ENCODE peak calls at places on chromosomes 6 and 20, in seven cellular contexts. One of them, this sample, is unnamed.

GRCh38 chr6:103707596-103708325 is 1152.0 kb downstream of the HACE1 start:
- DNase-seq in pancreas: no peak
- DNase-seq in astrocyte of the spinal cord: no peak
- DNase-seq in MM.1S: no peak
- DNase-seq in tibial nerve: no peak
- DNase-seq in cardiac muscle cell: no peak
- DNase-seq in HFFc6: no peak
- DNase-seq in this sample: no peak

GRCh38 chr6:37047933-37048850 is 42.7 kb downstream of the FGD2 start:
- DNase-seq in tibial nerve: no peak
- DNase-seq in astrocyte of the spinal cord: no peak
- DNase-seq in HFFc6: no peak
- DNase-seq in MM.1S: no peak
- DNase-seq in pancreas: no peak
- DNase-seq in cardiac muscle cell: no peak
- DNase-seq in this sample: no peak

GRCh38 chr20:22842793-22843192 is 192.3 kb upstream of the SSTR4 start:
- DNase-seq in cardiac muscle cell: no peak
- DNase-seq in MM.1S: no peak
- DNase-seq in astrocyte of the spinal cord: no peak
- DNase-seq in tibial nerve: no peak
- DNase-seq in pancreas: no peak
- DNase-seq in HFFc6: no peak
- DNase-seq in this sample: no peak

GRCh38 chr6:13709698-13710551 is 1.7 kb downstream of the RANBP9 start:
- DNase-seq in astrocyte of the spinal cord: peak
- DNase-seq in pancreas: no peak
- DNase-seq in cardiac muscle cell: peak
- DNase-seq in HFFc6: peak
- DNase-seq in tibial nerve: no peak
- DNase-seq in MM.1S: peak
- DNase-seq in this sample: no peak

GRCh38 chr6:36345681-36346417 is 9.2 kb upstream of the BNIP5 start:
- DNase-seq in MM.1S: no peak
- DNase-seq in tibial nerve: no peak
- DNase-seq in pancreas: peak
- DNase-seq in cardiac muscle cell: peak
- DNase-seq in astrocyte of the spinal cord: no peak
- DNase-seq in HFFc6: no peak
- DNase-seq in this sample: no peak

GRCh38 chr6:55713411-55713810 is 134.4 kb upstream of the HMGCLL1 start:
- DNase-seq in cardiac muscle cell: peak
- DNase-seq in pancreas: no peak
- DNase-seq in HFFc6: no peak
- DNase-seq in tibial nerve: no peak
- DNase-seq in MM.1S: no peak
- DNase-seq in astrocyte of the spinal cord: peak
- DNase-seq in this sample: no peak

GRCh38 chr6:39223535-39223934 is 5.7 kb downstream of the KCNK5 start:
- DNase-seq in HFFc6: no peak
- DNase-seq in astrocyte of the spinal cord: no peak
- DNase-seq in cardiac muscle cell: no peak
- DNase-seq in pancreas: no peak
- DNase-seq in MM.1S: no peak
- DNase-seq in tibial nerve: no peak
- DNase-seq in this sample: no peak

GRCh38 chr20:962223-962622 is 39.9 kb downstream of the RSPO4 start:
- DNase-seq in tibial nerve: no peak
- DNase-seq in pancreas: no peak
- DNase-seq in cardiac muscle cell: no peak
- DNase-seq in HFFc6: no peak
- DNase-seq in astrocyte of the spinal cord: no peak
- DNase-seq in MM.1S: no peak
- DNase-seq in this sample: no peak

GRCh38 chr6:159790947-159791598 is 806 bp downstream of the MRPL18 start:
- DNase-seq in tibial nerve: no peak
- DNase-seq in pancreas: no peak
- DNase-seq in MM.1S: no peak
- DNase-seq in HFFc6: no peak
- DNase-seq in cardiac muscle cell: no peak
- DNase-seq in astrocyte of the spinal cord: no peak
- DNase-seq in this sample: no peak

GRCh38 chr6:26051683-26052310 is 35.4 kb upstream of the HFE start:
- DNase-seq in pancreas: no peak
- DNase-seq in HFFc6: no peak
- DNase-seq in MM.1S: no peak
- DNase-seq in cardiac muscle cell: no peak
- DNase-seq in astrocyte of the spinal cord: no peak
- DNase-seq in tibial nerve: no peak
- DNase-seq in this sample: no peak

GRCh38 chr6:139747154-139747553 is 372.7 kb upstream of the CITED2 start:
- DNase-seq in astrocyte of the spinal cord: no peak
- DNase-seq in HFFc6: no peak
- DNase-seq in tibial nerve: no peak
- DNase-seq in cardiac muscle cell: no peak
- DNase-seq in pancreas: no peak
- DNase-seq in MM.1S: no peak
- DNase-seq in this sample: no peak

GRCh38 chr6:89640804-89641203 is 2.3 kb upstream of the LYRM2 start:
- DNase-seq in MM.1S: no peak
- DNase-seq in astrocyte of the spinal cord: peak
- DNase-seq in tibial nerve: no peak
- DNase-seq in pancreas: no peak
- DNase-seq in cardiac muscle cell: no peak
- DNase-seq in HFFc6: peak
- DNase-seq in this sample: no peak

GRCh38 chr6:109349419-109349987 is 32.8 kb downstream of the CD164 start:
- DNase-seq in astrocyte of the spinal cord: peak
- DNase-seq in MM.1S: no peak
- DNase-seq in pancreas: no peak
- DNase-seq in cardiac muscle cell: peak
- DNase-seq in tibial nerve: no peak
- DNase-seq in HFFc6: peak
- DNase-seq in this sample: no peak

GRCh38 chr6:83071023-83071422 is 3.6 kb downstream of the DOP1A start:
- DNase-seq in cardiac muscle cell: peak
- DNase-seq in MM.1S: peak
- DNase-seq in HFFc6: no peak
- DNase-seq in tibial nerve: no peak
- DNase-seq in pancreas: no peak
- DNase-seq in astrocyte of the spinal cord: no peak
- DNase-seq in this sample: no peak

GRCh38 chr6:1759877-1760276 is 150.2 kb downstream of the FOXC1 start:
- DNase-seq in tibial nerve: no peak
- DNase-seq in cardiac muscle cell: no peak
- DNase-seq in pancreas: no peak
- DNase-seq in MM.1S: no peak
- DNase-seq in HFFc6: no peak
- DNase-seq in astrocyte of the spinal cord: no peak
- DNase-seq in this sample: no peak

GRCh38 chr6:1757133-1757532 is 147.4 kb downstream of the FOXC1 start:
- DNase-seq in HFFc6: no peak
- DNase-seq in astrocyte of the spinal cord: no peak
- DNase-seq in MM.1S: no peak
- DNase-seq in cardiac muscle cell: no peak
- DNase-seq in tibial nerve: no peak
- DNase-seq in pancreas: no peak
- DNase-seq in this sample: no peak

GRCh38 chr6:1760876-1761275 is 151.2 kb downstream of the FOXC1 start:
- DNase-seq in MM.1S: no peak
- DNase-seq in cardiac muscle cell: no peak
- DNase-seq in tibial nerve: no peak
- DNase-seq in astrocyte of the spinal cord: no peak
- DNase-seq in pancreas: no peak
- DNase-seq in HFFc6: no peak
- DNase-seq in this sample: no peak

GRCh38 chr6:1756472-1757129 is 146.9 kb downstream of the FOXC1 start:
- DNase-seq in tibial nerve: no peak
- DNase-seq in pancreas: no peak
- DNase-seq in MM.1S: no peak
- DNase-seq in cardiac muscle cell: no peak
- DNase-seq in astrocyte of the spinal cord: no peak
- DNase-seq in HFFc6: no peak
- DNase-seq in this sample: no peak

DNA sequence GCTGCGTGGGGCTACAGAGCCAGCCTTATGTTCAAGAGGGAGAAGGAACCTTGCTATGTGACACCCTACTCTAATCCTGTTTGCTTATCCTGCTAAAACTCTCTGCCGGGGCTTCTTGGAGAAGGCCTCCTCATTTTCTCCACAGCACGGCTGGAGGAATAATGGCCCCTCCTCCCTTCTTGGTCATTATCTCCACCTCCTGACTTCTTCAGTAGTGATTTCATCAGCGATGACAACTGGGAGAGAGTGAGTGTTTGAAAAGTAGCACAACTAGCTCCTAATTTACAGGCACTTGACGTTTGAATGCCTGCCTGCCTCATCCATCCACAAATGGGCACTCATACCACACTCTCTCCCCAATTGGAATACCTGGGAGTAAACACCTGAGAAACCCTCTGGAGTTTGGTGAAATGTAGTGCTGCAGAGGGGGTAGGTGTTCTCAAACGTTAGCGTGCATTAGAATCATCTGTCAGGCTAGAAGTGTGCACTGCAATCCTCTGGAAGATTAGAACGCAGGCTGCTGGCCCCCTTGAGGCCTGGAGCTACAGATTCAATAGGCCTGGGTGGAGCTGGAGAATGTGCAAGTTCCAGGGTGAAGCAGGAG is 148.5 kb downstream of the FOXC1 start:
- DNase-seq in MM.1S: no peak
- DNase-seq in pancreas: no peak
- DNase-seq in tibial nerve: no peak
- DNase-seq in astrocyte of the spinal cord: no peak
- DNase-seq in HFFc6: no peak
- DNase-seq in cardiac muscle cell: no peak
- DNase-seq in this sample: no peak
- TF ChIP-seq CTCF in MM.1S: no peak
- TF ChIP-seq CTCF in pancreas: no peak
- TF ChIP-seq CTCF in tibial nerve: no peak
- TF ChIP-seq CTCF in astrocyte of the spinal cord: no peak
- TF ChIP-seq CTCF in HFFc6: no peak
- TF ChIP-seq CTCF in cardiac muscle cell: no peak
- TF ChIP-seq CTCF in this sample: no peak

GRCh38 chr20:48489046-48489463 is 338.7 kb downstream of the PREX1 start:
- DNase-seq in cardiac muscle cell: no peak
- DNase-seq in MM.1S: no peak
- DNase-seq in astrocyte of the spinal cord: no peak
- DNase-seq in tibial nerve: no peak
- DNase-seq in HFFc6: no peak
- DNase-seq in pancreas: no peak
- DNase-seq in this sample: no peak

GRCh38 chr20:48489656-48490055 is 338.1 kb downstream of the PREX1 start:
- DNase-seq in HFFc6: no peak
- DNase-seq in tibial nerve: no peak
- DNase-seq in pancreas: no peak
- DNase-seq in MM.1S: no peak
- DNase-seq in astrocyte of the spinal cord: no peak
- DNase-seq in cardiac muscle cell: no peak
- DNase-seq in this sample: no peak

GRCh38 chr20:48492188-48493070 is 335.4 kb downstream of the PREX1 start:
- DNase-seq in pancreas: no peak
- DNase-seq in tibial nerve: no peak
- DNase-seq in astrocyte of the spinal cord: no peak
- DNase-seq in MM.1S: no peak
- DNase-seq in HFFc6: no peak
- DNase-seq in cardiac muscle cell: no peak
- DNase-seq in this sample: no peak

GRCh38 chr20:48490976-48491657 is 336.7 kb downstream of the PREX1 start:
- DNase-seq in MM.1S: no peak
- DNase-seq in pancreas: no peak
- DNase-seq in cardiac muscle cell: no peak
- DNase-seq in astrocyte of the spinal cord: no peak
- DNase-seq in HFFc6: no peak
- DNase-seq in tibial nerve: no peak
- DNase-seq in this sample: no peak

DNA sequence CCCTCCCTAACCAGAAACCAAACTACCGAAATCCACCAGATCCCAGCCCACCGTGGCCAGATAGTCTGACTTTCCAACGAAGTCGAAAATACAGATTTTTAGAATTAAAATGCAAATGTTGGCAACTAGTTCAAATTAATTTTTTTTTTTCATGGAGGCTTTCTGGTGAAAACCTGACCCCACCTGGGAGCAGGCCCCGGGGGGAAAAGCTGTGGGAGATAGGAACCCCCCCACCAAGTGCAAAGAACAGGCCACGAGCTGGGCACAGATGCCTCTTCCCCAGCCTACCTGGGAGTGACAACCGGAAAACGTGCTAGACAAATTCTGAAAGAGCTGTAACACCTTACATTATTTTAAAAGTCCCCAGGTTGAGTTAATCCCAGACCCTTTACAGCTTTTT is 333.8 kb downstream of the PREX1 start:
- DNase-seq in pancreas: no peak
- DNase-seq in cardiac muscle cell: no peak
- DNase-seq in MM.1S: no peak
- DNase-seq in tibial nerve: no peak
- DNase-seq in astrocyte of the spinal cord: no peak
- DNase-seq in HFFc6: no peak
- DNase-seq in this sample: no peak
- TF ChIP-seq CTCF in pancreas: no peak
- TF ChIP-seq CTCF in cardiac muscle cell: no peak
- TF ChIP-seq CTCF in MM.1S: no peak
- TF ChIP-seq CTCF in tibial nerve: no peak
- TF ChIP-seq CTCF in astrocyte of the spinal cord: no peak
- TF ChIP-seq CTCF in HFFc6: no peak
- TF ChIP-seq CTCF in this sample: no peak

GRCh38 chr6:41002168-41002567 is 36.9 kb downstream of the UNC5CL start:
- DNase-seq in cardiac muscle cell: no peak
- DNase-seq in tibial nerve: no peak
- DNase-seq in HFFc6: no peak
- DNase-seq in pancreas: no peak
- DNase-seq in MM.1S: no peak
- DNase-seq in astrocyte of the spinal cord: no peak
- DNase-seq in this sample: no peak

GRCh38 chr6:41000248-41000647 is 38.8 kb downstream of the UNC5CL start:
- DNase-seq in HFFc6: no peak
- DNase-seq in tibial nerve: no peak
- DNase-seq in pancreas: no peak
- DNase-seq in MM.1S: no peak
- DNase-seq in cardiac muscle cell: no peak
- DNase-seq in astrocyte of the spinal cord: no peak
- DNase-seq in this sample: no peak

GRCh38 chr6:40997256-40997957 is 41.6 kb downstream of the UNC5CL start:
- DNase-seq in tibial nerve: no peak
- DNase-seq in astrocyte of the spinal cord: peak
- DNase-seq in pancreas: no peak
- DNase-seq in HFFc6: peak
- DNase-seq in MM.1S: no peak
- DNase-seq in cardiac muscle cell: peak
- DNase-seq in this sample: no peak

GRCh38 chr6:40998661-40999060 is 40.4 kb downstream of the UNC5CL start:
- DNase-seq in tibial nerve: no peak
- DNase-seq in HFFc6: no peak
- DNase-seq in astrocyte of the spinal cord: no peak
- DNase-seq in MM.1S: no peak
- DNase-seq in pancreas: no peak
- DNase-seq in cardiac muscle cell: no peak
- DNase-seq in this sample: no peak

GRCh38 chr6:40999498-41000070 is 39.4 kb downstream of the UNC5CL start:
- DNase-seq in tibial nerve: peak
- DNase-seq in cardiac muscle cell: peak
- DNase-seq in HFFc6: peak
- DNase-seq in MM.1S: no peak
- DNase-seq in pancreas: no peak
- DNase-seq in astrocyte of the spinal cord: peak
- DNase-seq in this sample: no peak
- TF ChIP-seq CTCF in tibial nerve: no peak
- TF ChIP-seq CTCF in cardiac muscle cell: peak
- TF ChIP-seq CTCF in HFFc6: peak
- TF ChIP-seq CTCF in MM.1S: peak
- TF ChIP-seq CTCF in pancreas: peak
- TF ChIP-seq CTCF in astrocyte of the spinal cord: peak
- TF ChIP-seq CTCF in this sample: no peak

GRCh38 chr20:6685181-6685582 is 82.3 kb upstream of the BMP2 start:
- DNase-seq in MM.1S: no peak
- DNase-seq in astrocyte of the spinal cord: peak
- DNase-seq in pancreas: no peak
- DNase-seq in tibial nerve: no peak
- DNase-seq in cardiac muscle cell: no peak
- DNase-seq in HFFc6: no peak
- DNase-seq in this sample: no peak
- TF ChIP-seq CTCF in MM.1S: no peak
- TF ChIP-seq CTCF in astrocyte of the spinal cord: no peak
- TF ChIP-seq CTCF in pancreas: no peak
- TF ChIP-seq CTCF in tibial nerve: no peak
- TF ChIP-seq CTCF in cardiac muscle cell: no peak
- TF ChIP-seq CTCF in HFFc6: no peak
- TF ChIP-seq CTCF in this sample: no peak